ENCODE peak calls at places on chromosome 4, in six cellular contexts. E is CD4-positive, alpha-beta memory T cell; L is IMR-90; Y is HCT116; A is transverse colon; J is fibroblast of lung. T is an unnamed sample. For H3K36me3, the result is how much of the 10 kb centered on the place peaks cover.

GRCh38 chr4:80107374-80107773 is 34.3 kb upstream of the ANTXR2 start:
- DNase-seq in A (no peak), Y (no peak), E (no peak), L (no peak), J (no peak), T (no peak)

GRCh38 chr4:152973614-152974200 is 37.6 kb downstream of the FHDC1 start:
- DNase-seq in J (peak), E (no peak), Y (no peak), L (no peak), A (no peak), T (no peak)

GRCh38 chr4:105158837-105159236 is 12.2 kb downstream of the TET2 start:
- DNase-seq in J (peak), Y (no peak), E (no peak), L (peak), A (no peak), T (no peak)

GRCh38 chr4:117560329-117560728 is 474.0 kb upstream of the NDST3 start:
- DNase-seq in E (no peak), L (peak), Y (peak), J (peak), A (no peak), T (no peak)

GRCh38 chr4:23455482-23455881 is 434.4 kb downstream of the PPARGC1A start:
- DNase-seq in J (peak), E (no peak), A (no peak), Y (no peak), L (no peak), T (no peak)

GRCh38 chr4:11182586-11183357 is 245.9 kb downstream of the HS3ST1 start:
- DNase-seq in E (no peak), L (peak), A (no peak), J (peak), Y (no peak), T (no peak)

GRCh38 chr4:45662996-45663395 is 460.9 kb downstream of the GABRG1 start:
- DNase-seq in E (no peak), A (peak), Y (no peak), J (peak), L (no peak), T (no peak)

GRCh38 chr4:158807696-158808095 is 38.9 kb downstream of the FNIP2 start:
- DNase-seq in A (no peak), E (no peak), Y (no peak), J (no peak), L (no peak), T (no peak)

GRCh38 chr4:7902826-7903225 is 36.8 kb downstream of the AFAP1 start:
- DNase-seq in L (no peak), Y (no peak), A (no peak), J (peak), E (no peak), T (no peak)

GRCh38 chr4:7901274-7901845 is 38.3 kb downstream of the AFAP1 start:
- DNase-seq in L (no peak), A (no peak), Y (no peak), J (peak), E (no peak), T (no peak)

GRCh38 chr4:7899184-7899583 is 40.5 kb downstream of the AFAP1 start:
- DNase-seq in L (no peak), A (no peak), Y (no peak), E (no peak), J (no peak), T (no peak)

GRCh38 chr4:7902101-7902553 is 37.5 kb downstream of the AFAP1 start:
- DNase-seq in A (no peak), J (no peak), L (no peak), E (no peak), Y (no peak), T (no peak)

DNA sequence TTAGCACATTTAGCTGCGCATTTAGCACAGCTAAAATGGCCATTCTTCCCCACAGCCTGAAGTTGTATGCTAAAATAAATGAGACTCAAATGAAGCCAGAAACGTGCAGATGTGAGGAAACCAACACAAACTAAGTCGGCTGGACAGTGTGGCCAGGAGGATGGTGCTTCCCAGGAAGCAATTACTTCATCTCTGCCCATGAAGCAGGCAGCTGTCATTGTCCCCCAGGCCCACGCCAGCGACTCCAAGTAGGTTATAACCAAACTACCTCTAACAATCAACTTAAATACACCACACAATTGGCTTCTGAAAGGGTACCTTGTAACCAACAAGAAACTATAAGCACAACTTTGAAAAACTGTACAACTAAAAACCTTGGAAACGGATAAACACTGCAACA is 39.3 kb downstream of the AFAP1 start:
- DNase-seq in L (no peak), J (no peak), E (no peak), A (no peak), Y (no peak), T (no peak)
- H3K27ac ChIP-seq in L (peak), J (no peak), E (no peak), A (no peak), Y (no peak), T (no peak)

GRCh38 chr4:84939111-84939510 is 27.4 kb downstream of the WDFY3 start:
- DNase-seq in Y (no peak), J (no peak), A (no peak), L (no peak), E (no peak), T (no peak)
- H3K4me3 ChIP-seq in Y (no peak), J (no peak), A (no peak), L (no peak), E (no peak), T (no peak)

GRCh38 chr4:1974836-1975235 is 33.9 kb downstream of the NELFA start:
- DNase-seq in J (no peak), A (no peak), E (no peak), Y (no peak), L (no peak), T (no peak)

GRCh38 chr4:1972414-1972813 is 36.4 kb downstream of the NELFA start:
- DNase-seq in A (no peak), Y (no peak), J (no peak), L (no peak), E (no peak), T (no peak)

GRCh38 chr4:1971456-1972200 is 37.1 kb downstream of the NELFA start:
- DNase-seq in J (no peak), L (no peak), Y (no peak), E (no peak), A (no peak), T (no peak)

GRCh38 chr4:1973661-1974060 is 35.1 kb downstream of the NELFA start:
- DNase-seq in E (no peak), J (no peak), Y (no peak), L (no peak), A (no peak), T (no peak)

GRCh38 chr4:1973218-1973617 is 35.6 kb downstream of the NELFA start:
- DNase-seq in Y (no peak), J (no peak), L (no peak), E (no peak), A (no peak), T (no peak)
- H3K36me3 ChIP-seq in Y (under half), J (under half), L (half or more), E (under half), A (under half), T (under half)

GRCh38 chr4:169115144-169115896 is 105.3 kb upstream of the CBR4 start:
- DNase-seq in J (no peak), E (no peak), Y (no peak), A (peak), L (no peak), T (no peak)
- H3K27ac ChIP-seq in J (peak), E (no peak), Y (peak), A (no peak), L (peak), T (no peak)

GRCh38 chr4:185654965-185655554 is 119.8 kb upstream of the PDLIM3 start:
- DNase-seq in L (no peak), Y (no peak), J (no peak), A (no peak), E (no peak), T (no peak)
- H3K4me3 ChIP-seq in L (no peak), Y (no peak), J (no peak), A (peak), E (no peak), T (no peak)

GRCh38 chr4:7898385-7898784 is 41.3 kb downstream of the AFAP1 start:
- DNase-seq in J (no peak), E (no peak), A (no peak), L (no peak), Y (no peak), T (no peak)
- H3K36me3 ChIP-seq in J (under half), E (under half), A (under half), L (under half), Y (under half), T (under half)

T was measured in naive thymus-derived CD4-positive, alpha-beta T cell.